ENCODE peak calls at places on chromosome 19, in four cellular contexts. J is choroid plexus epithelial cell, L is lower leg skin, A is fibroblast of mammary gland. D is an unnamed sample.

GRCh38 chr19:54937926-54938325 is 9.4 kb downstream of the NLRP7 start:
- DNase-seq in A (no peak), L (no peak), J (no peak), D (peak)

GRCh38 chr19:45501730-45502014 is 3.4 kb downstream of the PPM1N start:
- DNase-seq in J (no peak), A (no peak), L (no peak), D (no peak)

GRCh38 chr19:55370305-55370988 is at the start of gene IL11:
- DNase-seq in L (no peak), A (peak), J (no peak), D (no peak)

GRCh38 chr19:52237771-52238400 is 31.5 kb upstream of the ZNF766 start:
- DNase-seq in L (no peak), J (peak), A (peak), D (peak)

GRCh38 chr19:10334340-10335148 is 1.2 kb upstream of the RAVER1 start:
- DNase-seq in J (peak), A (peak), L (peak), D (no peak)

GRCh38 chr19:31500921-31501320 is 151.7 kb upstream of the TSHZ3 start:
- DNase-seq in A (no peak), L (no peak), J (no peak), D (no peak)

GRCh38 chr19:56643460-56643763 is 453 bp downstream of the SMIM17 start:
- DNase-seq in A (no peak), L (no peak), J (no peak), D (no peak)

GRCh38 chr19:13588953-13589833 is 82.9 kb upstream of the CACNA1A start:
- DNase-seq in L (peak), J (peak), A (peak), D (no peak)

GRCh38 chr19:53945441-53945840 is 17.3 kb upstream of the CACNG8 start:
- DNase-seq in L (no peak), A (peak), J (peak), D (no peak)

GRCh38 chr19:55048446-55048845 is 10.4 kb upstream of the GP6 start:
- DNase-seq in J (no peak), L (no peak), A (no peak), D (no peak)

GRCh38 chr19:13795595-13796300 is 505 bp downstream of the ZSWIM4 start:
- DNase-seq in A (no peak), L (no peak), J (peak), D (no peak)

GRCh38 chr19:21569497-21569870 is 64.1 kb downstream of the ZNF429 start:
- DNase-seq in J (no peak), L (no peak), A (peak), D (no peak)

GRCh38 chr19:20307127-20307526 is 140.1 kb downstream of the ZNF486 start:
- DNase-seq in L (no peak), J (no peak), A (no peak), D (no peak)

GRCh38 chr19:33473644-33474305 is 47.8 kb downstream of the PEPD start:
- DNase-seq in J (peak), A (peak), L (no peak), D (no peak)

GRCh38 chr19:5814847-5815246 is 10.0 kb downstream of the NRTN start:
- DNase-seq in A (no peak), L (no peak), J (no peak), D (no peak)

GRCh38 chr19:35266904-35267817 is 1.6 kb upstream of the USF2 start:
- DNase-seq in J (peak), A (peak), L (peak), D (no peak)

GRCh38 chr19:54104998-54105715 is 2.5 kb downstream of the NDUFA3 start:
- DNase-seq in A (peak), L (no peak), J (no peak), D (no peak)

GRCh38 chr19:55467236-55468053 is 2.9 kb upstream of the C19orf85 start:
- DNase-seq in A (peak), J (peak), L (no peak), D (no peak)

GRCh38 chr19:17948967-17949930 is 16.4 kb downstream of the CCDC124 start:
- DNase-seq in A (no peak), J (no peak), L (no peak), D (no peak)

GRCh38 chr19:28523619-28524018 is 689.3 kb downstream of the UQCRFS1 start:
- DNase-seq in L (no peak), A (no peak), J (no peak), D (no peak)

GRCh38 chr19:1540353-1540925 is 16.6 kb downstream of the PLK5 start:
- DNase-seq in J (no peak), A (no peak), L (no peak), D (no peak)

GRCh38 chr19:28170066-28170465 is 1042.9 kb downstream of the UQCRFS1 start:
- DNase-seq in J (no peak), L (no peak), A (no peak), D (no peak)

GRCh38 chr19:32201661-32202060 is 143.7 kb upstream of the ZNF507 start:
- DNase-seq in A (no peak), J (no peak), L (no peak), D (no peak)

GRCh38 chr19:35154535-35155406 is at the start of gene FXYD5:
- DNase-seq in A (peak), J (peak), L (peak), D (no peak)

GRCh38 chr19:5534787-5535586 is 32.8 kb downstream of the TINCR start:
- DNase-seq in A (peak), L (no peak), J (peak), D (no peak)

GRCh38 chr19:6225232-6225635 is 54.5 kb downstream of the MLLT1 start:
- DNase-seq in L (no peak), A (no peak), J (no peak), D (no peak)

GRCh38 chr19:13095934-13096890 is 6.4 kb downstream of the LYL1 start:
- DNase-seq in A (no peak), J (no peak), L (no peak), D (no peak)

GRCh38 chr19:58213075-58213369 is 15.7 kb upstream of the ZNF544 start:
- DNase-seq in L (no peak), J (no peak), A (no peak), D (no peak)

GRCh38 chr19:41416194-41416674 is 10.9 kb downstream of the B3GNT8 start:
- DNase-seq in A (no peak), J (no peak), L (no peak), D (no peak)

GRCh38 chr19:19504754-19505668 is 10.3 kb downstream of the TSSK6 start:
- DNase-seq in J (no peak), A (no peak), L (no peak), D (no peak)

GRCh38 chr19:10808937-10809655 is 26.9 kb downstream of the TMED1 start:
- DNase-seq in J (peak), A (peak), L (no peak), D (no peak)

GRCh38 chr19:41864374-41864773 is 4.3 kb downstream of the RPS19 start:
- DNase-seq in J (no peak), L (no peak), A (no peak), D (no peak)

DNA sequence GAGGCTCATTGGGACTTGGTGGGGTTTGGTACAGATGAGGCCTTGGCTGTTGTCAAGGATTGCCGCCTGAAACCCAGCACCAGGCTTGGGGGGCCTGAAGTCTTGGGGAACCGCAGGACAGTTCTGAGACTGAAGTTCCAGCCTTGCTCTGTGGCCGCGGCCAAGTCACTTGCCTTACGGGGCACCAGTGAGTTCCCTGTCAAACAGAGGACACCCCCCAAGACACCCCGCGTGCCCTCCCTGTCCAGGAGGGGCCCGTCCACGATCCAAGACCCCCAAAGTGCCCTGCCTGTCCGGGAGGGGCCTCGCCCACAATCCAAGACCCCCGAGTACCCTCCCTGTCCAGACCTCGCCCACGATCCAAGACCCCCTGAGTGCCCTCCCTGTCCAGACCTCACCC is 2.5 kb downstream of the CDC34 start:
- DNase-seq in A (no peak), L (no peak), J (no peak), D (no peak)
- H3K4me3 ChIP-seq in A (no peak), L (no peak), J (no peak), D (no peak)

DNA sequence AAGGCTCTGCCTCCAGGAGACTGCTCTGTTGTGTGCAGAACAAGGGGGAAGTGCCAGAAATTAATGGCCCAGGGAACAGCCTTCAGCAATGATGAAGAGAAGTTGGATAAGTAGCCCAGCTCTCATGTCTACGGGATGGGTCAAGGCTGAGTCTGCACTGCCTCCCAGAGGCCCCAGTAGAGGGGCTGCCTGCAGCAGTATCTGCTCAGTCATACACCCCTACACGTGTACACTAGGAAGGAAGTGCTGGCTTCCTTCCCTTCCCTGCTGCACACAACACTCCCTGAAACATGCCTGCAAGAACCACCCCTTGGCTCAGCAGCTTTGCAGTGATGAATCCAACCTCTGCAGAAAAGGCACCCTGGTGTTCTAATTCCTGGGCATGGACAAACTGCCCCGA is 54.5 kb upstream of the URI1 start:
- DNase-seq in L (no peak), J (peak), A (no peak), D (no peak)
- TF ChIP-seq CTCF in L (no peak), J (no peak), A (no peak), D (no peak)

GRCh38 chr19:3046621-3047306 is 15.5 kb downstream of the TLE5 start:
- DNase-seq in A (no peak), L (no peak), J (no peak), D (no peak)

GRCh38 chr19:3049089-3049488 is 13.2 kb downstream of the TLE5 start:
- DNase-seq in J (no peak), A (no peak), L (no peak), D (no peak)

GRCh38 chr19:3045885-3046603 is 16.3 kb downstream of the TLE5 start:
- DNase-seq in L (no peak), A (no peak), J (no peak), D (no peak)

GRCh38 chr19:3047307-3048189 is 14.7 kb downstream of the TLE5 start:
- DNase-seq in J (peak), L (peak), A (peak), D (no peak)

DNA sequence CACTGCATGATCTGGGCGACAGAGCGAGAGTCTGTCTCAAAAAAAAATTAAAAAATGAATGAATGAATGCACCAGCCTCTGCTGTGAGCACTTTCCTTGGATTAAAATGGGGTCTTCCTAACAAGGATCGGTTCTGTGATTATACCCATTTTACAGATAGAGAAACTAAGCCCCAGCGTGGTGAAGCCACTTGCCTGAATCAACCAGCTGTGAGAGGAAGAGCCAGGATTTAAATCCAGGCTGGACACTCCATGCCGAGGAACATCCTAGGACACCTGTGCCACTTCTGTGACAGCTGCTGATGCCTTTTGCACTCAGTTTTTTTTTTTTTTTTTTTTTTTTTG is 14.1 kb downstream of the TLE5 start:
- DNase-seq in L (no peak), J (no peak), A (no peak), D (no peak)
- H3K4me3 ChIP-seq in L (no peak), J (no peak), A (no peak), D (no peak)

GRCh38 chr19:4454952-4455738 is 2.4 kb downstream of the UBXN6 start:
- DNase-seq in L (peak), A (peak), J (peak), D (no peak)

GRCh38 chr19:4456566-4456842 is 1.1 kb downstream of the UBXN6 start:
- DNase-seq in L (no peak), A (peak), J (peak), D (no peak)

GRCh38 chr19:4456843-4457653 is 546 bp downstream of the UBXN6 start:
- DNase-seq in L (no peak), A (peak), J (peak), D (no peak)

GRCh38 chr19:4454621-4454951 is 3.0 kb downstream of the UBXN6 start:
- DNase-seq in L (no peak), A (no peak), J (no peak), D (no peak)

GRCh38 chr19:4455742-4456565 is 1.6 kb downstream of the UBXN6 start:
- DNase-seq in L (no peak), A (peak), J (peak), D (no peak)
- TF ChIP-seq CTCF in L (no peak), A (peak), J (peak), D (no peak)

DNA sequence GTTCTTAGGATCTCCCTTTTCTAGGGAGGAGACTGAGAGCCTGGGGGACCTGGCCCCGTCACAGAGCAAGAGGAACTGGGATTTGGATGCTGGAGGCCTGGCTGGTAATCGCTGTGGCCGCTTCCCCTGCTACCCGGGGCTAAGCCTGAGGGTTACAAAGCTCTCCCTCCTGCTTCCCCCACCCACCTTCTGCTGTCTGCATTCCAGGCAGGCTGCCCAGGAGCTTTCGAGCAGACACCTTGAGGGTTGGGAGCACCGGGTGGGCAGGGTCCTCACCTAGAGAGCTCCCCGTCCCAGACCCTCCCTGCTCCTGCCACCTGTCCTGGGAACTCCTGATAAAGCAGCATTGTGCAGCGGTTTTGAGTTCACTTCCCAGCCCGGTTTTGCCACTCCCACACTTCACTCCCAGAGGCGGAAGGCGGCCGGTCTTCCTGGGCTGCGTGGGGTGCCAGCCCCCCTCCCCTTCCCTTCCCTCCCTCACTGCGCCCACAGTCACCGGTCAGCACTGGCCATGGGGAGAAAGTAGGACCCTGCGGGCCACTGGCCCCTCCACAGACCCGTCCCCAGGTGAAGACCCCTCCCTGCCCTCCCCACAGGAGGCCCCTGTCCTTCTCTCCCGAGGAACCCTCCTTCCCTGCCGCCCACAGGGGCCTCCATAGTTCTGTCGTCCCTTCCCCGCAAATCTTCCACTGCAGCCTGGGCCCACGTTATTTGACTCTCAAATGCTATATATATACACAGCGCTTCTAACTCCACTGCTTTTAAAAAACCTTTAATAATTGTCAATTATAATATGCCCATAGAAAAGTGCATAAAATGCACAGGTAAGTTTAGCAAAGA is 8.1 kb downstream of the PAK4 start:
- DNase-seq in J (no peak), A (no peak), L (no peak), D (no peak)
- H3K4me3 ChIP-seq in J (no peak), A (no peak), L (no peak), D (no peak)

GRCh38 chr19:50657672-50658437 is 8.6 kb downstream of the C19orf81 start:
- DNase-seq in J (peak), L (peak), A (peak), D (peak)

GRCh38 chr19:50657222-50657669 is 8.0 kb downstream of the C19orf81 start:
- DNase-seq in A (no peak), L (no peak), J (no peak), D (no peak)

GRCh38 chr19:50659318-50660082 is 10.3 kb downstream of the C19orf81 start:
- DNase-seq in A (no peak), L (no peak), J (no peak), D (no peak)

GRCh38 chr19:50660083-50660366 is 10.8 kb downstream of the C19orf81 start:
- DNase-seq in A (no peak), J (no peak), L (no peak), D (no peak)

GRCh38 chr19:50658438-50659317 is 9.4 kb downstream of the C19orf81 start:
- DNase-seq in A (peak), L (peak), J (peak), D (no peak)
- TF ChIP-seq CTCF in A (no peak), L (no peak), J (no peak), D (no peak)

GRCh38 chr19:48396871-48397176 is 3.4 kb downstream of the GRIN2D start:
- DNase-seq in J (no peak), A (no peak), L (no peak), D (no peak)
- H3K4me3 ChIP-seq in J (no peak), A (no peak), L (no peak), D (no peak)

DNA sequence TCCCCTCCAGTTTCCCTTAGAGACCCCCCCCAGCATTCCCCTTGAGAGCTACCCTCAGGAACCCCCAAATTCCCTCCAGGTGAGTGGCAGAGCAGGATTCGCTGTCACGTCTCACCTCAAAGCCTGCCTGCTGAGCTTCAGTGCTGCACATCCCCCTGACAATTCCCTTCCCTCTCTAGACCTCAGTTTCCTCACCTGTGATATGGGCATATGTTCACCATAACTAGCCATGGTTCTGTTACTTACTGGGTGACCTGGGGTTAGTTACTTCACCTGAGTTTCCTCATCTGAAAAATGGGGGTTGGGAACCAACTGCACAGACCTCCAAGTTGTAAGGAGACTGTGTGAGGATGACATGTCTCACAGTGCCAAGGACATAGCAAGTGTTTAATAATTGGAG is 75.5 kb downstream of the RYR1 start:
- DNase-seq in A (no peak), L (no peak), J (no peak), D (no peak)
- TF ChIP-seq CTCF in A (no peak), L (no peak), J (no peak), D (no peak)

D was measured in GM12864.